ENCODE peak calls at places on chromosome 1, in nine cellular contexts. One of them, this sample, is unnamed.

GRCh38 chr1:7471836-7472235 is 299.3 kb upstream of the VAMP3 start:
- DNase-seq in HEK293T: no peak
- DNase-seq in posterior cingulate gyrus: no peak
- DNase-seq in gastrocnemius medialis: no peak
- DNase-seq in A549: no peak
- DNase-seq in pancreas: no peak
- DNase-seq in NCI-H446 treated with DMSO at 0.1 percent for 48 hours: peak; percentile 27
- DNase-seq in iris pigment epithelial cell: peak; percentile 25
- DNase-seq in NT2/D1: no peak
- DNase-seq in this sample: peak; percentile 72

GRCh38 chr1:8204823-8205222 is 113.1 kb upstream of the SLC45A1 start:
- DNase-seq in NCI-H446 treated with DMSO at 0.1 percent for 48 hours: no peak
- DNase-seq in iris pigment epithelial cell: no peak
- DNase-seq in HEK293T: no peak
- DNase-seq in gastrocnemius medialis: no peak
- DNase-seq in NT2/D1: no peak
- DNase-seq in posterior cingulate gyrus: no peak
- DNase-seq in pancreas: no peak
- DNase-seq in A549: no peak
- DNase-seq in this sample: no peak

GRCh38 chr1:10765734-10766478 is 30.5 kb downstream of the CASZ1 start:
- DNase-seq in posterior cingulate gyrus: no peak
- DNase-seq in A549: no peak
- DNase-seq in HEK293T: no peak
- DNase-seq in NCI-H446 treated with DMSO at 0.1 percent for 48 hours: no peak
- DNase-seq in NT2/D1: no peak
- DNase-seq in iris pigment epithelial cell: no peak
- DNase-seq in gastrocnemius medialis: no peak
- DNase-seq in pancreas: peak; percentile 76
- DNase-seq in this sample: no peak

GRCh38 chr1:160375788-160376524 is 9.1 kb downstream of the NHLH1 start:
- DNase-seq in iris pigment epithelial cell: peak; percentile 46
- DNase-seq in pancreas: no peak
- DNase-seq in NCI-H446 treated with DMSO at 0.1 percent for 48 hours: no peak
- DNase-seq in gastrocnemius medialis: no peak
- DNase-seq in HEK293T: no peak
- DNase-seq in A549: no peak
- DNase-seq in NT2/D1: peak; percentile 92
- DNase-seq in posterior cingulate gyrus: no peak
- DNase-seq in this sample: no peak

GRCh38 chr1:21511579-21512522 is 2.6 kb downstream of the ALPL start:
- DNase-seq in HEK293T: no peak
- DNase-seq in iris pigment epithelial cell: peak; percentile 99
- DNase-seq in posterior cingulate gyrus: no peak
- DNase-seq in pancreas: no peak
- DNase-seq in NT2/D1: no peak
- DNase-seq in A549: no peak
- DNase-seq in gastrocnemius medialis: peak; percentile 38
- DNase-seq in NCI-H446 treated with DMSO at 0.1 percent for 48 hours: no peak
- DNase-seq in this sample: no peak

GRCh38 chr1:34884536-34884935 is 25.0 kb upstream of the SMIM12 start:
- DNase-seq in gastrocnemius medialis: no peak
- DNase-seq in pancreas: no peak
- DNase-seq in posterior cingulate gyrus: no peak
- DNase-seq in NT2/D1: no peak
- DNase-seq in A549: no peak
- DNase-seq in iris pigment epithelial cell: no peak
- DNase-seq in HEK293T: no peak
- DNase-seq in NCI-H446 treated with DMSO at 0.1 percent for 48 hours: no peak
- DNase-seq in this sample: no peak

GRCh38 chr1:201493757-201494617 is 12.9 kb downstream of the CSRP1 start:
- DNase-seq in iris pigment epithelial cell: peak; percentile 84
- DNase-seq in posterior cingulate gyrus: no peak
- DNase-seq in HEK293T: no peak
- DNase-seq in gastrocnemius medialis: no peak
- DNase-seq in NT2/D1: no peak
- DNase-seq in NCI-H446 treated with DMSO at 0.1 percent for 48 hours: no peak
- DNase-seq in A549: no peak
- DNase-seq in pancreas: peak; percentile 44
- DNase-seq in this sample: no peak

GRCh38 chr1:188043536-188044245 is 1214.9 kb downstream of the PLA2G4A start:
- DNase-seq in NCI-H446 treated with DMSO at 0.1 percent for 48 hours: no peak
- DNase-seq in NT2/D1: no peak
- DNase-seq in posterior cingulate gyrus: no peak
- DNase-seq in A549: no peak
- DNase-seq in HEK293T: no peak
- DNase-seq in pancreas: no peak
- DNase-seq in gastrocnemius medialis: no peak
- DNase-seq in iris pigment epithelial cell: peak; percentile 59
- DNase-seq in this sample: no peak

GRCh38 chr1:101139130-101139529 is 97.7 kb upstream of the S1PR1 start:
- DNase-seq in posterior cingulate gyrus: no peak
- DNase-seq in pancreas: no peak
- DNase-seq in NCI-H446 treated with DMSO at 0.1 percent for 48 hours: no peak
- DNase-seq in iris pigment epithelial cell: no peak
- DNase-seq in NT2/D1: no peak
- DNase-seq in A549: no peak
- DNase-seq in HEK293T: no peak
- DNase-seq in gastrocnemius medialis: no peak
- DNase-seq in this sample: no peak

GRCh38 chr1:33866286-33866685 is 2.4 kb downstream of the HMGB4 start:
- DNase-seq in NCI-H446 treated with DMSO at 0.1 percent for 48 hours: peak; percentile 49
- DNase-seq in gastrocnemius medialis: no peak
- DNase-seq in posterior cingulate gyrus: peak; percentile 19
- DNase-seq in NT2/D1: no peak
- DNase-seq in iris pigment epithelial cell: no peak
- DNase-seq in pancreas: no peak
- DNase-seq in A549: no peak
- DNase-seq in HEK293T: no peak
- DNase-seq in this sample: peak; percentile 39

GRCh38 chr1:16521288-16521583 is 7.2 kb upstream of the RNU1-1 start:
- DNase-seq in iris pigment epithelial cell: no peak
- DNase-seq in posterior cingulate gyrus: no peak
- DNase-seq in A549: no peak
- DNase-seq in pancreas: no peak
- DNase-seq in NT2/D1: no peak
- DNase-seq in HEK293T: no peak
- DNase-seq in NCI-H446 treated with DMSO at 0.1 percent for 48 hours: no peak
- DNase-seq in gastrocnemius medialis: no peak
- DNase-seq in this sample: no peak

GRCh38 chr1:34132161-34132420 is 32.9 kb downstream of the CSMD2 start:
- DNase-seq in posterior cingulate gyrus: no peak
- DNase-seq in A549: no peak
- DNase-seq in pancreas: no peak
- DNase-seq in gastrocnemius medialis: no peak
- DNase-seq in NCI-H446 treated with DMSO at 0.1 percent for 48 hours: no peak
- DNase-seq in iris pigment epithelial cell: no peak
- DNase-seq in NT2/D1: no peak
- DNase-seq in HEK293T: no peak
- DNase-seq in this sample: no peak

GRCh38 chr1:102107441-102107840 is 110.7 kb upstream of the OLFM3 start:
- DNase-seq in A549: no peak
- DNase-seq in gastrocnemius medialis: no peak
- DNase-seq in iris pigment epithelial cell: no peak
- DNase-seq in NT2/D1: peak; percentile 42
- DNase-seq in posterior cingulate gyrus: no peak
- DNase-seq in NCI-H446 treated with DMSO at 0.1 percent for 48 hours: no peak
- DNase-seq in pancreas: no peak
- DNase-seq in HEK293T: no peak
- DNase-seq in this sample: no peak

GRCh38 chr1:112743174-112744018 is 28.3 kb upstream of the PPM1J start:
- DNase-seq in HEK293T: no peak
- DNase-seq in A549: no peak
- DNase-seq in iris pigment epithelial cell: peak; percentile 42
- DNase-seq in NT2/D1: no peak
- DNase-seq in posterior cingulate gyrus: no peak
- DNase-seq in gastrocnemius medialis: no peak
- DNase-seq in NCI-H446 treated with DMSO at 0.1 percent for 48 hours: no peak
- DNase-seq in pancreas: no peak
- DNase-seq in this sample: no peak